ENCODE peak calls at places on chromosomes 1 and 21, in five cellular contexts. One of them, this sample, is unnamed.

GRCh38 chr1:228544921-228545591 is 57.9 kb downstream of the RNF187 start:
- DNase-seq in K562: no peak
- DNase-seq in NCI-H1092: no peak
- DNase-seq in Caki2: no peak
- DNase-seq in heart left ventricle: no peak
- DNase-seq in this sample: no peak

GRCh38 chr21:35095859-35096291 is 46.8 kb upstream of the RUNX1 start:
- DNase-seq in K562: no peak
- DNase-seq in NCI-H1092: no peak
- DNase-seq in Caki2: no peak
- DNase-seq in heart left ventricle: no peak
- DNase-seq in this sample: no peak

GRCh38 chr1:168923521-168924136 is 182.9 kb upstream of the ATP1B1 start:
- DNase-seq in K562: no peak
- DNase-seq in NCI-H1092: no peak
- DNase-seq in Caki2: no peak
- DNase-seq in heart left ventricle: no peak
- DNase-seq in this sample: no peak

GRCh38 chr21:34992736-34993135 is 56.4 kb downstream of the RUNX1 start:
- DNase-seq in K562: no peak
- DNase-seq in NCI-H1092: no peak
- DNase-seq in Caki2: peak
- DNase-seq in heart left ventricle: no peak
- DNase-seq in this sample: no peak

GRCh38 chr1:90613371-90613770 is 103.7 kb downstream of the BARHL2 start:
- DNase-seq in K562: no peak
- DNase-seq in NCI-H1092: no peak
- DNase-seq in Caki2: no peak
- DNase-seq in heart left ventricle: no peak
- DNase-seq in this sample: no peak

GRCh38 chr1:187959062-187959461 is 1130.3 kb downstream of the PLA2G4A start:
- DNase-seq in K562: no peak
- DNase-seq in NCI-H1092: no peak
- DNase-seq in Caki2: no peak
- DNase-seq in heart left ventricle: no peak
- DNase-seq in this sample: no peak

GRCh38 chr1:165824269-165824643 is 3.2 kb upstream of the UCK2 start:
- DNase-seq in K562: no peak
- DNase-seq in NCI-H1092: no peak
- DNase-seq in Caki2: peak
- DNase-seq in heart left ventricle: no peak
- DNase-seq in this sample: no peak

GRCh38 chr1:36703526-36704208 is 221.0 kb upstream of the CSF3R start:
- DNase-seq in K562: peak
- DNase-seq in NCI-H1092: peak
- DNase-seq in Caki2: peak
- DNase-seq in heart left ventricle: peak
- DNase-seq in this sample: peak

GRCh38 chr1:30719406-30720270 is 3.7 kb downstream of the MATN1 start:
- DNase-seq in K562: no peak
- DNase-seq in NCI-H1092: no peak
- DNase-seq in Caki2: no peak
- DNase-seq in heart left ventricle: no peak
- DNase-seq in this sample: no peak

GRCh38 chr21:25759573-25759972 is 24.8 kb downstream of the GABPA start:
- DNase-seq in K562: no peak
- DNase-seq in NCI-H1092: no peak
- DNase-seq in Caki2: no peak
- DNase-seq in heart left ventricle: no peak
- DNase-seq in this sample: no peak

GRCh38 chr1:81472387-81472786 is 328.3 kb upstream of the ADGRL2 start:
- DNase-seq in K562: no peak
- DNase-seq in NCI-H1092: no peak
- DNase-seq in Caki2: no peak
- DNase-seq in heart left ventricle: no peak
- DNase-seq in this sample: no peak

GRCh38 chr1:54380285-54380882 is 25.8 kb downstream of the SSBP3 start:
- DNase-seq in K562: no peak
- DNase-seq in NCI-H1092: no peak
- DNase-seq in Caki2: no peak
- DNase-seq in heart left ventricle: no peak
- DNase-seq in this sample: no peak

GRCh38 chr21:44065428-44065827 is 41.8 kb upstream of the PWP2 start:
- DNase-seq in K562: no peak
- DNase-seq in NCI-H1092: no peak
- DNase-seq in Caki2: no peak
- DNase-seq in heart left ventricle: no peak
- DNase-seq in this sample: no peak

GRCh38 chr1:85502625-85503083 is 37.7 kb upstream of the DDAH1 start:
- DNase-seq in K562: no peak
- DNase-seq in NCI-H1092: no peak
- DNase-seq in Caki2: peak
- DNase-seq in heart left ventricle: peak
- DNase-seq in this sample: peak

GRCh38 chr1:177164380-177165068 is at the start of gene ASTN1:
- DNase-seq in K562: no peak
- DNase-seq in NCI-H1092: peak
- DNase-seq in Caki2: no peak
- DNase-seq in heart left ventricle: peak
- DNase-seq in this sample: peak

GRCh38 chr1:177650947-177651346 is 318.9 kb downstream of the SEC16B start:
- DNase-seq in K562: no peak
- DNase-seq in NCI-H1092: no peak
- DNase-seq in Caki2: peak
- DNase-seq in heart left ventricle: no peak
- DNase-seq in this sample: no peak